ENCODE peak calls at places on chromosomes 12 and 14, in five cellular contexts. One of them, this sample, is unnamed.

GRCh38 chr12:53221203-53222076 is 10.6 kb downstream of the RARG start:
- DNase-seq in CD8-positive, alpha-beta memory T cell: no peak
- DNase-seq in PC-3: peak
- DNase-seq in HEK293T: peak
- DNase-seq in T-cell: no peak
- DNase-seq in this sample: peak

GRCh38 chr12:119592232-119592631 is 1.3 kb upstream of the TMEM233 start:
- DNase-seq in T-cell: no peak
- DNase-seq in PC-3: peak
- DNase-seq in CD8-positive, alpha-beta memory T cell: no peak
- DNase-seq in HEK293T: no peak
- DNase-seq in this sample: no peak

GRCh38 chr12:109446869-109447268 is 30.2 kb downstream of the KCTD10 start:
- DNase-seq in PC-3: no peak
- DNase-seq in CD8-positive, alpha-beta memory T cell: no peak
- DNase-seq in T-cell: no peak
- DNase-seq in HEK293T: no peak
- DNase-seq in this sample: no peak

GRCh38 chr12:47741340-47741703 is 16.0 kb upstream of the ENDOU start:
- DNase-seq in HEK293T: no peak
- DNase-seq in PC-3: peak
- DNase-seq in CD8-positive, alpha-beta memory T cell: peak
- DNase-seq in T-cell: peak
- DNase-seq in this sample: peak

GRCh38 chr12:122028165-122028591 is 6.5 kb downstream of the BCL7A start:
- DNase-seq in HEK293T: no peak
- DNase-seq in CD8-positive, alpha-beta memory T cell: no peak
- DNase-seq in PC-3: no peak
- DNase-seq in T-cell: no peak
- DNase-seq in this sample: no peak

GRCh38 chr12:4984344-4984743 is 59.3 kb upstream of the KCNA5 start:
- DNase-seq in T-cell: no peak
- DNase-seq in CD8-positive, alpha-beta memory T cell: no peak
- DNase-seq in PC-3: no peak
- DNase-seq in HEK293T: no peak
- DNase-seq in this sample: no peak

GRCh38 chr12:66804555-66804954 is 125.7 kb upstream of the GRIP1 start:
- DNase-seq in PC-3: no peak
- DNase-seq in HEK293T: peak
- DNase-seq in T-cell: no peak
- DNase-seq in CD8-positive, alpha-beta memory T cell: no peak
- DNase-seq in this sample: no peak

GRCh38 chr14:89674906-89675305 is 257.9 kb upstream of the FOXN3 start:
- DNase-seq in CD8-positive, alpha-beta memory T cell: no peak
- DNase-seq in T-cell: no peak
- DNase-seq in PC-3: no peak
- DNase-seq in HEK293T: no peak
- DNase-seq in this sample: no peak

GRCh38 chr12:11877869-11878780 is 192.6 kb upstream of the BCL2L14 start:
- DNase-seq in HEK293T: no peak
- DNase-seq in CD8-positive, alpha-beta memory T cell: no peak
- DNase-seq in PC-3: peak
- DNase-seq in T-cell: no peak
- DNase-seq in this sample: no peak

GRCh38 chr14:95264271-95264973 is 55.3 kb downstream of the CLMN start:
- DNase-seq in CD8-positive, alpha-beta memory T cell: no peak
- DNase-seq in PC-3: no peak
- DNase-seq in HEK293T: no peak
- DNase-seq in T-cell: no peak
- DNase-seq in this sample: no peak